ENCODE peak calls at places on chromosomes 7 and 10, in five cellular contexts. X, E, D, Y and Z are unnamed samples. For H3K4me1, the result is how much of the 10 kb centered on the place peaks cover.

GRCh38 chr7:494261-494687 is 25.4 kb downstream of the PDGFA start:
- DNase-seq in X (no peak), E (no peak), D (no peak), Y (no peak), Z (no peak)

GRCh38 chr10:5070648-5071410 is 23.4 kb upstream of the AKR1C3 start:
- DNase-seq in X (no peak), E (peak), D (peak), Y (peak), Z (no peak)

GRCh38 chr7:41930538-41931262 is 227.8 kb upstream of the INHBA start:
- DNase-seq in X (peak), E (peak), D (no peak), Y (peak), Z (no peak)

GRCh38 chr10:51073461-51074237 is 638 bp upstream of the PRKG1 start:
- DNase-seq in X (peak), E (peak), D (peak), Y (peak), Z (no peak)

GRCh38 chr7:142785841-142786250 is 15.1 kb downstream of the PRSS2 start:
- DNase-seq in X (no peak), E (no peak), D (no peak), Y (no peak), Z (no peak)

GRCh38 chr7:47428052-47428779 is 153.7 kb downstream of the TNS3 start:
- DNase-seq in X (no peak), E (no peak), D (no peak), Y (no peak), Z (no peak)

GRCh38 chr7:141115949-141116348 is 42.1 kb downstream of the TMEM178B start:
- DNase-seq in X (no peak), E (no peak), D (no peak), Y (no peak), Z (no peak)

GRCh38 chr7:148289630-148290029 is 300.9 kb upstream of the C7orf33 start:
- DNase-seq in X (peak), E (no peak), D (no peak), Y (no peak), Z (no peak)

GRCh38 chr10:132570771-132571564 is 33.4 kb downstream of the INPP5A start:
- DNase-seq in X (peak), E (no peak), D (no peak), Y (no peak), Z (no peak)

GRCh38 chr10:1155791-1156615 is 99.8 kb downstream of the WDR37 start:
- DNase-seq in X (no peak), E (no peak), D (no peak), Y (no peak), Z (no peak)

GRCh38 chr7:8442814-8443304 is 9.4 kb downstream of the NXPH1 start:
- DNase-seq in X (peak), E (peak), D (peak), Y (peak), Z (no peak)

GRCh38 chr10:103897241-103897774 is 20.7 kb downstream of the STN1 start:
- DNase-seq in X (no peak), E (no peak), D (no peak), Y (peak), Z (no peak)
- TF ChIP-seq EZH2 in X (no peak), E (no peak), D (no peak), Y (no peak), Z (no peak)

DNA sequence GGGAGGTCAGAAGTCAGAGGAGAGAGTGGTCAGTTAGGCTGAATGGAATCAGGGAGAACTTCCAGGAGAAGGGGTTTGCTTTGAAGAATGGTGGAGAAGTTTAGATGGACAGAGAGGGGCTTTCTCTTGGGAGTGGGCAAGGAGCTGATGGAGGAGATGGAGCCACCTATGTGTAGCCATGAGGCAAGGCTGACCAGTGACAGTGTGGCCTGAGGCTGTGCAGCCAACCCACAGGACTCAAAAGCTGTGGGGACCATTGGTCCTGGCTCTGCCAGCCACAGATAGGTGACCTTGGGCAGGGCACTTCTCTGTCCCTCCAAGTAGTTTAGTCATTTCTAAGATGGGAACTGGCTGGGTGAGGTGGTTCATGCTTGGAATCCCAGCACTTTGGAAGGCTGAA is 18.7 kb downstream of the NEURL1 start:
- DNase-seq in X (no peak), E (no peak), D (no peak), Y (no peak), Z (no peak)
- H3K4me1 ChIP-seq in X (under half), E (under half), D (under half), Y (under half), Z (under half)

DNA sequence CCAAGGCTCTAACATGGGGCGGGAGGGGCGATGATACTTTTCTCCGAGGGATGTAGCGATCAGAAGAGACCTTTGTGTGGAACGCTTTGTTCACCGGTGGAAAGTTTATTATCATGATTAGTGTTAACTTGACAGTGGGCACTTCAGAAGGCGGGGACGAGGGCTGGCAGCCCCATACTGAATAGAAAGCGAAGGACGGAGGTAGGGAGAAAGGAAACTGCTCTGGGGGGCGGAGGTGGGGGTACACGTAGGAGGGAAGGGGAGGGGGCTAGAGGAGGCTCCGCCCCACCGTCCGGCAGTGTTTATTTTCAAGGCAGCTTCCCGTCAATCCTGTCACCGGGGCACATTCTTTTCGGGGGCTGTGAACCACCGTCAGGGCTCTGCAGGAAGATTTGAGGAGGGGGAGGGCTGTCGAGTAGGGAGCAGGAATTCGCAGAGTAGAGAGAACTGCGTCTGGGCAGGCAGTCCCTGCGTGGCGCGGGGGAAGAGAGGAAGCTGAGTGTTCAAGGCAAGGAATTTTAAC is 9.4 kb upstream of the NKX2-3 start:
- DNase-seq in X (no peak), E (no peak), D (no peak), Y (no peak), Z (no peak)
- TF ChIP-seq EZH2 in X (no peak), E (no peak), D (no peak), Y (no peak), Z (no peak)

GRCh38 chr10:29620112-29620690 is 14.6 kb downstream of the SVIL start:
- DNase-seq in X (no peak), E (no peak), D (no peak), Y (no peak), Z (no peak)

GRCh38 chr10:29619273-29619672 is 15.5 kb downstream of the SVIL start:
- DNase-seq in X (peak), E (peak), D (peak), Y (peak), Z (peak)

GRCh38 chr10:29618341-29619171 is 16.2 kb downstream of the SVIL start:
- DNase-seq in X (peak), E (no peak), D (peak), Y (peak), Z (peak)

GRCh38 chr10:29616542-29616941 is 18.2 kb downstream of the SVIL start:
- DNase-seq in X (no peak), E (no peak), D (no peak), Y (no peak), Z (no peak)

DNA sequence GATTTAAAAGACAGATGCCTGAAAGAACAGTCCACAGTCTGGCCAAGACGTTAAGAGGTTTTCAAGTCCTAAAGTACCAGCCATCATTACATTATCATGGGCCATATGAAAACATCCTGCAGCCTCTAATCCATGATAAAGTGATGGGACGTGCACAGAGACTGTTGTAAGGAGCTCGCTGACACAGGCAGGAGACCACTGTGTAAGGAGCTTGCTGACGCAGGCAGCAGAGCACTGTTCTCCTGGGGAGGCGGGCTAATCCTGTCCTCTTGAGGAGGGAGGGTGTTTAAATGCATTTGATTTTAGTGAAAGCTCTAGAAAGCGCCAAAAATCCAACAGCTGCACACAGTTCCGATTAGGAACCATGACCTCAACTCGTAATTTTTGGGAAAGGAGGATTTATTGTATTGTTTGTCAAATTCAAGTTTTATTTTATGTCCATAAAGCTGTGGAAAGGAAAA is 16.9 kb downstream of the SVIL start:
- DNase-seq in X (no peak), E (no peak), D (no peak), Y (no peak), Z (no peak)
- H3K4me1 ChIP-seq in X (under half), E (under half), D (under half), Y (under half), Z (under half)

GRCh38 chr10:47384148-47384921 is at the start of gene ZNF488:
- DNase-seq in X (peak), E (peak), D (peak), Y (peak), Z (peak)
- TF ChIP-seq EZH2 in X (no peak), E (no peak), D (no peak), Y (no peak), Z (no peak)